ENCODE peak calls at places on chromosomes 12 and 14, in four cellular contexts. One of them, this sample, is unnamed.
A peak's percentile ranks its signal among the peaks of the same experiment; 100 is the strongest.

GRCh38 chr12:51823875-51824565 is 24.5 kb downstream of the FIGNL2 start:
- DNase-seq in NCI-H526: peak; percentile 69
- DNase-seq in endothelial cell: peak; percentile 40
- DNase-seq in NCI-H510A treated with DMSO at 0.1 percent for 48 hours: peak; percentile 73
- DNase-seq in this sample: peak; percentile 61

GRCh38 chr14:104603623-104604401 is 760 bp downstream of the TMEM179 start:
- DNase-seq in NCI-H526: no peak
- DNase-seq in endothelial cell: peak; percentile 8
- DNase-seq in NCI-H510A treated with DMSO at 0.1 percent for 48 hours: peak; percentile 47
- DNase-seq in this sample: no peak

GRCh38 chr14:74616996-74617700 is 5.1 kb upstream of the LTBP2 start:
- DNase-seq in NCI-H526: no peak
- DNase-seq in endothelial cell: no peak
- DNase-seq in NCI-H510A treated with DMSO at 0.1 percent for 48 hours: no peak
- DNase-seq in this sample: peak; percentile 35

GRCh38 chr14:69077841-69078240 is 75.1 kb downstream of the DCAF5 start:
- DNase-seq in NCI-H526: no peak
- DNase-seq in endothelial cell: no peak
- DNase-seq in NCI-H510A treated with DMSO at 0.1 percent for 48 hours: no peak
- DNase-seq in this sample: peak; percentile 78

GRCh38 chr12:78970041-78970440 is 105.5 kb downstream of the SYT1 start:
- DNase-seq in NCI-H526: no peak
- DNase-seq in endothelial cell: no peak
- DNase-seq in NCI-H510A treated with DMSO at 0.1 percent for 48 hours: no peak
- DNase-seq in this sample: no peak

GRCh38 chr14:58238252-58239247 is 6.1 kb upstream of the PSMA3 start:
- DNase-seq in NCI-H526: peak; percentile 29
- DNase-seq in endothelial cell: no peak
- DNase-seq in NCI-H510A treated with DMSO at 0.1 percent for 48 hours: no peak
- DNase-seq in this sample: no peak

GRCh38 chr12:107134558-107134957 is 41.2 kb upstream of the CRY1 start:
- DNase-seq in NCI-H526: no peak
- DNase-seq in endothelial cell: peak; percentile 22
- DNase-seq in NCI-H510A treated with DMSO at 0.1 percent for 48 hours: no peak
- DNase-seq in this sample: peak; percentile 40

GRCh38 chr12:125149160-125150108 is 84.2 kb downstream of the AACS start:
- DNase-seq in NCI-H526: no peak
- DNase-seq in endothelial cell: no peak
- DNase-seq in NCI-H510A treated with DMSO at 0.1 percent for 48 hours: no peak
- DNase-seq in this sample: no peak

GRCh38 chr14:105273062-105273461 is 24.7 kb downstream of the BTBD6 start:
- DNase-seq in NCI-H526: peak; percentile 49
- DNase-seq in endothelial cell: no peak
- DNase-seq in NCI-H510A treated with DMSO at 0.1 percent for 48 hours: peak; percentile 91
- DNase-seq in this sample: no peak

GRCh38 chr12:45671254-45671653 is 58.3 kb upstream of the ARID2 start:
- DNase-seq in NCI-H526: no peak
- DNase-seq in endothelial cell: no peak
- DNase-seq in NCI-H510A treated with DMSO at 0.1 percent for 48 hours: no peak
- DNase-seq in this sample: peak; percentile 38

GRCh38 chr12:115227137-115227615 is 543.2 kb upstream of the TBX3 start:
- DNase-seq in NCI-H526: no peak
- DNase-seq in endothelial cell: no peak
- DNase-seq in NCI-H510A treated with DMSO at 0.1 percent for 48 hours: no peak
- DNase-seq in this sample: peak; percentile 88

GRCh38 chr12:96314723-96315122 is 85.5 kb downstream of the CDK17 start:
- DNase-seq in NCI-H526: no peak
- DNase-seq in endothelial cell: no peak
- DNase-seq in NCI-H510A treated with DMSO at 0.1 percent for 48 hours: no peak
- DNase-seq in this sample: no peak

GRCh38 chr14:26685401-26685800 is 87.6 kb upstream of the NOVA1 start:
- DNase-seq in NCI-H526: no peak
- DNase-seq in endothelial cell: no peak
- DNase-seq in NCI-H510A treated with DMSO at 0.1 percent for 48 hours: no peak
- DNase-seq in this sample: no peak

GRCh38 chr12:3363608-3364007 is 127.4 kb upstream of the PRMT8 start:
- DNase-seq in NCI-H526: no peak
- DNase-seq in endothelial cell: no peak
- DNase-seq in NCI-H510A treated with DMSO at 0.1 percent for 48 hours: no peak
- DNase-seq in this sample: no peak

GRCh38 chr14:70665448-70666363 is 24.0 kb downstream of the TTC9 start:
- DNase-seq in NCI-H526: peak; percentile 2
- DNase-seq in endothelial cell: no peak
- DNase-seq in NCI-H510A treated with DMSO at 0.1 percent for 48 hours: peak; percentile 62
- DNase-seq in this sample: peak; percentile 72

GRCh38 chr12:70327541-70327940 is 38.5 kb upstream of the KCNMB4 start:
- DNase-seq in NCI-H526: no peak
- DNase-seq in endothelial cell: no peak
- DNase-seq in NCI-H510A treated with DMSO at 0.1 percent for 48 hours: no peak
- DNase-seq in this sample: no peak

GRCh38 chr14:64761441-64762043 is 57.3 kb downstream of the PLEKHG3 start:
- DNase-seq in NCI-H526: no peak
- DNase-seq in endothelial cell: no peak
- DNase-seq in NCI-H510A treated with DMSO at 0.1 percent for 48 hours: peak; percentile 53
- DNase-seq in this sample: no peak

GRCh38 chr14:33966276-33966675 is 15.4 kb upstream of the EGLN3 start:
- DNase-seq in NCI-H526: no peak
- DNase-seq in endothelial cell: no peak
- DNase-seq in NCI-H510A treated with DMSO at 0.1 percent for 48 hours: no peak
- DNase-seq in this sample: no peak

GRCh38 chr12:70005864-70006618 is 181.0 kb downstream of the MYRFL start:
- DNase-seq in NCI-H526: no peak
- DNase-seq in endothelial cell: no peak
- DNase-seq in NCI-H510A treated with DMSO at 0.1 percent for 48 hours: peak; percentile 15
- DNase-seq in this sample: no peak

GRCh38 chr12:65123435-65124063 is 2.4 kb upstream of the WIF1 start:
- DNase-seq in NCI-H526: no peak
- DNase-seq in endothelial cell: peak; percentile 17
- DNase-seq in NCI-H510A treated with DMSO at 0.1 percent for 48 hours: peak; percentile 46
- DNase-seq in this sample: peak; percentile 27

GRCh38 chr12:78376257-78376656 is 488.3 kb upstream of the SYT1 start:
- DNase-seq in NCI-H526: no peak
- DNase-seq in endothelial cell: no peak
- DNase-seq in NCI-H510A treated with DMSO at 0.1 percent for 48 hours: no peak
- DNase-seq in this sample: no peak

GRCh38 chr12:130137141-130138018 is 24.9 kb upstream of the FZD10 start:
- DNase-seq in NCI-H526: peak; percentile 46
- DNase-seq in endothelial cell: no peak
- DNase-seq in NCI-H510A treated with DMSO at 0.1 percent for 48 hours: peak; percentile 85
- DNase-seq in this sample: no peak

GRCh38 chr14:94213021-94213420 is 38.9 kb downstream of the PPP4R4 start:
- DNase-seq in NCI-H526: no peak
- DNase-seq in endothelial cell: no peak
- DNase-seq in NCI-H510A treated with DMSO at 0.1 percent for 48 hours: no peak
- DNase-seq in this sample: peak; percentile 80

GRCh38 chr12:26869908-26870459 is 37.0 kb upstream of the ITPR2 start:
- DNase-seq in NCI-H526: no peak
- DNase-seq in endothelial cell: no peak
- DNase-seq in NCI-H510A treated with DMSO at 0.1 percent for 48 hours: peak; percentile 27
- DNase-seq in this sample: no peak

GRCh38 chr12:109296431-109296830 is 12.7 kb downstream of the FOXN4 start:
- DNase-seq in NCI-H526: no peak
- DNase-seq in endothelial cell: no peak
- DNase-seq in NCI-H510A treated with DMSO at 0.1 percent for 48 hours: no peak
- DNase-seq in this sample: no peak

GRCh38 chr14:65860956-65861631 is 448.6 kb downstream of the FUT8 start:
- DNase-seq in NCI-H526: no peak
- DNase-seq in endothelial cell: no peak
- DNase-seq in NCI-H510A treated with DMSO at 0.1 percent for 48 hours: no peak
- DNase-seq in this sample: no peak

GRCh38 chr14:52692248-52692962 is 3.0 kb downstream of the ERO1A start:
- DNase-seq in NCI-H526: no peak
- DNase-seq in endothelial cell: no peak
- DNase-seq in NCI-H510A treated with DMSO at 0.1 percent for 48 hours: no peak
- DNase-seq in this sample: no peak

GRCh38 chr12:116213014-116213413 is 64.5 kb downstream of the MED13L start:
- DNase-seq in NCI-H526: no peak
- DNase-seq in endothelial cell: no peak
- DNase-seq in NCI-H510A treated with DMSO at 0.1 percent for 48 hours: no peak
- DNase-seq in this sample: no peak

GRCh38 chr12:92055877-92056276 is 89.8 kb downstream of the BTG1 start:
- DNase-seq in NCI-H526: no peak
- DNase-seq in endothelial cell: no peak
- DNase-seq in NCI-H510A treated with DMSO at 0.1 percent for 48 hours: no peak
- DNase-seq in this sample: no peak

GRCh38 chr14:23366163-23366921 is 1.4 kb upstream of the EFS start:
- DNase-seq in NCI-H526: no peak
- DNase-seq in endothelial cell: peak; percentile 49
- DNase-seq in NCI-H510A treated with DMSO at 0.1 percent for 48 hours: no peak
- DNase-seq in this sample: no peak

GRCh38 chr14:37202265-37202664 is 4.5 kb downstream of the MIPOL1 start:
- DNase-seq in NCI-H526: no peak
- DNase-seq in endothelial cell: no peak
- DNase-seq in NCI-H510A treated with DMSO at 0.1 percent for 48 hours: no peak
- DNase-seq in this sample: no peak

GRCh38 chr14:75430526-75430925 is 2.7 kb downstream of the JDP2 start:
- DNase-seq in NCI-H526: no peak
- DNase-seq in endothelial cell: no peak
- DNase-seq in NCI-H510A treated with DMSO at 0.1 percent for 48 hours: no peak
- DNase-seq in this sample: no peak

GRCh38 chr12:107822356-107822755 is 47.9 kb downstream of the ASCL4 start:
- DNase-seq in NCI-H526: no peak
- DNase-seq in endothelial cell: no peak
- DNase-seq in NCI-H510A treated with DMSO at 0.1 percent for 48 hours: no peak
- DNase-seq in this sample: no peak

GRCh38 chr14:104202259-104203070 is 64.1 kb downstream of the KIF26A start:
- DNase-seq in NCI-H526: peak; percentile 88
- DNase-seq in endothelial cell: no peak
- DNase-seq in NCI-H510A treated with DMSO at 0.1 percent for 48 hours: no peak
- DNase-seq in this sample: no peak

GRCh38 chr12:92505373-92506340 is 197.1 kb upstream of the PLEKHG7 start:
- DNase-seq in NCI-H526: no peak
- DNase-seq in endothelial cell: no peak
- DNase-seq in NCI-H510A treated with DMSO at 0.1 percent for 48 hours: no peak
- DNase-seq in this sample: no peak